ENCODE peak calls at places on chromosomes 16 and 17, in ten cellular contexts. M is A549, L is HCT116, R is SK-N-SH, K is K562, C is HepG2, Q is endothelial cell of umbilical vein, G is WTC11, S is GM12878, T is H1. B is an unnamed sample.

GRCh38 chr17:66661411-66661843 is 173.5 kb upstream of the CACNG5 start:
- DNase-seq in R (no peak), L (peak; percentile 95), T (no peak), C (no peak), Q (peak; percentile 66), M (peak; percentile 77), G (no peak), K (peak; percentile 42), S (no peak), B (peak; percentile 48)

GRCh38 chr17:73349138-73349537 is 37.3 kb upstream of the CDC42EP4 start:
- DNase-seq in T (no peak), K (no peak), G (no peak), M (no peak), C (no peak), Q (no peak), S (no peak), R (no peak), L (no peak), B (no peak)

GRCh38 chr16:28107232-28107631 is 43.7 kb upstream of the GSG1L start:
- DNase-seq in M (no peak), Q (no peak), C (no peak), R (no peak), S (no peak), T (no peak), G (no peak), K (no peak), L (no peak), B (no peak)

GRCh38 chr17:7280519-7281073 is 922 bp upstream of the SLC2A4 start:
- DNase-seq in S (peak; percentile 40), L (peak; percentile 70), M (peak; percentile 90), K (peak; percentile 78), T (peak; percentile 97), Q (peak; percentile 77), C (peak; percentile 79), G (peak; percentile 95), R (peak; percentile 84), B (peak; percentile 87)

GRCh38 chr16:50303605-50304466 is 37.5 kb downstream of the ADCY7 start:
- DNase-seq in T (peak; percentile 42), G (no peak), K (no peak), S (no peak), L (no peak), M (no peak), C (peak; percentile 80), Q (no peak), R (peak; percentile 19), B (peak; percentile 99)

GRCh38 chr17:13362341-13363122 is 239.2 kb downstream of the HS3ST3A1 start:
- DNase-seq in R (no peak), L (no peak), C (no peak), K (no peak), G (no peak), M (no peak), S (no peak), T (no peak), Q (no peak), B (no peak)

GRCh38 chr17:66925811-66926500 is 38.6 kb upstream of the CACNG4 start:
- DNase-seq in C (no peak), R (no peak), K (no peak), S (no peak), M (no peak), Q (no peak), L (no peak), T (no peak), G (no peak), B (no peak)

GRCh38 chr16:79146-80054 is 1.4 kb downstream of the MPG start:
- DNase-seq in G (no peak), K (no peak), T (no peak), S (no peak), L (no peak), M (no peak), C (no peak), Q (peak; percentile 42), R (no peak), B (peak; percentile 68)

GRCh38 chr17:32881054-32881453 is 4.1 kb upstream of the MYO1D start:
- DNase-seq in G (no peak), T (no peak), R (no peak), Q (no peak), L (no peak), M (no peak), K (no peak), S (no peak), C (no peak), B (peak; percentile 62)

GRCh38 chr16:71249399-71249798 is 18.9 kb upstream of the HYDIN start:
- DNase-seq in L (no peak), C (no peak), R (no peak), T (no peak), S (no peak), K (peak; percentile 8), M (no peak), Q (no peak), G (peak; percentile 34), B (peak; percentile 38)

GRCh38 chr16:83588070-83588469 is 219.7 kb upstream of the HSBP1 start:
- DNase-seq in S (no peak), K (no peak), L (no peak), C (no peak), M (no peak), T (no peak), G (no peak), R (no peak), Q (no peak), B (no peak)

GRCh38 chr16:83586036-83586810 is 221.6 kb upstream of the HSBP1 start:
- DNase-seq in Q (no peak), R (no peak), L (no peak), M (no peak), C (no peak), K (no peak), S (no peak), T (no peak), G (no peak), B (no peak)

DNA sequence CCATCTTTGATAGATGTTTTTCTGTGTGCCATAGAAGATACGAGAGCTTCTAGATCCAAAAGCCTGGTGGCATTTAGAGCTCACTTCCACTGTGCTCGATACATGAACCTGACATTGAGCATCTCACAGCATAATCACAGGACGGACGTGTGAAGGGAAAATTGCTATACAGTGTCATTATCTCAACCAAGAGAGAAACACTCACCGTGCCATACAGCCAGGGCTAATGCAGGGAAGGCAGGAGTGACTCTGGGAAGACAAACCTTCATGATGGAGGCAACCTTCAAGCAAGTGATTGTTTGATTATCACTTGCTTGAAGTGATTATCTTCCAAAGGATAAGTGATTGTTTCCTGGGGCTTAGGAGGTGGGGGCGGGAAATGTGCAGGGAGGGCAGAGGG is 218.2 kb upstream of the HSBP1 start:
- DNase-seq in G (no peak), Q (no peak), C (no peak), T (no peak), K (no peak), M (no peak), S (no peak), R (no peak), L (no peak), B (no peak)
- TF ChIP-seq MAX in G (no peak), Q (no peak), C (no peak), T (no peak), K (no peak), M (no peak), S (no peak), R (no peak), L (no peak), B (no peak)

DNA sequence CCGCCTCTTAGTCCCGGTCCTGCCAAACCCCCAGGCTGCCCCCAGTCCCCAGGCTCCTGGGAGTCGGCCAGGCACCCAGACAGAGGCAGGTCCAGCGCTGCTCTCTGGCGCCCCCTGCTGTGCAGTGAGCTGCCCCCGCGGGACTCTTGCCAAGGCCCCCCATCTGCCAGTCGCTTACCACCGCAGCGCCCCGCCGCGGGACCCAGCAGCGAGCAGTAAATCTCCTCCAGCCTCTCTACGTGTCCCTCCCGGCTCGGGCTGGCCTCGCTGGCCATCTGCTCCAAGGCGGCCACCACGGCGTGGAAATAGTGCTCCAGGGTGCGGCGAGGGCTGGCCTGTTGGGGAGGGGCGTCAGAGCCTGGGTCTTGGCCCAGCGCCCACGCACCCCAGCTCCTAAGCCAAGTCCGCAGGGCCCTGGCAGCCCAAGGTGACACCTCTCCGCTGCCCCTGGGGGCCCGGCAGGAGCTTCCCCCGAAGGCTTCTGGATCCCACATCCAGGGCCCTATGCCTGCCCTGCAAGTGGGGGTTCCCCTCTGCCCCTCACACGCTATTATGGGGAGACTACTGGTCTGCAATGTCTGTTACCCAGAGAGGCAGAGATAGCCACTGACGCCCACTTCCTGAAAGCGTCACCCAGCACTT is 33.7 kb upstream of the MFSD6L start:
- DNase-seq in S (no peak), G (peak; percentile 87), T (peak; percentile 95), Q (no peak), M (peak; percentile 28), C (no peak), R (peak; percentile 75), K (peak; percentile 65), L (peak; percentile 12), B (peak; percentile 30)
- TF ChIP-seq MAX in S (no peak), G (no peak), T (no peak), Q (no peak), M (no peak), C (no peak), R (no peak), K (no peak), L (no peak), B (no peak)

DNA sequence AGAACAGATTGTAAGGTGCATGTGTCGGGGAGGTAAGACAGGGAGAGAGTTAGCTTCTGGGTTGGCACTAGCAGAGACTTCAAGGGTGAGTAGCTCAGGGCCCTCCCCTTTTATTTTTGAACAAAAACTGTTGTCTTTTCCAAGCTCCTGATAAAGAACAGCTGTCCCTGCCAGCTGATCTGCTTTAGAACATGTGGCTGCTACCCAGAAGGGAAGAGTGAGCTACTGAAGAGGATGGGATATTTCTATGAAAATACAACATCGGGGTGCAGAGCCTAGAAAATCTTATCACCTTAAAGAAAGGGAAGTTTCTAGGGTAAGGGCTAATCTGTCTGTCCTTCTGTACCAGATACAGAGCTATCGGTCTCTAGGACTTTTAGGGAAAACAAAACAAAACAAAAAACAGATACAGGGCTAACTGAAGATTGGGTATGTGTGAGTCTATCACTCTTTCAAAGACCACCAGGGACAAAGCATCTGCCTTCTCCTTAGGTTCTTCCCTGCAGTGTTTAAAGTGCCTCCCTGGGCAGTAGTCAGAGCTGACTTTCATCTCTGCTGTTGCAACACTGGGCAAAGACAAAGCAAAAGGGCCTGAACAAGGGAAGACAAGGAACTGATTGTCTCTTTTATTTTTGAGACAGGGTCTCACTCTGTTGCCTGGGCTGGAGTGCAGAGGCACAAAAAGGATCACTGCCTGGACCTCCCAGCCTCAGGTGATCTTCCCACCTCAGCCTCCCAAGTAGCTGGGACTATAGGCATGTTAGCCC is 5.0 kb upstream of the DHRS13 start:
- DNase-seq in L (no peak), C (peak; percentile 43), K (no peak), G (no peak), M (no peak), S (no peak), R (no peak), Q (no peak), T (no peak), B (no peak)
- TF ChIP-seq MAX in L (no peak), C (no peak), K (no peak), G (no peak), M (no peak), S (no peak), R (no peak), Q (no peak), T (no peak), B (no peak)

DNA sequence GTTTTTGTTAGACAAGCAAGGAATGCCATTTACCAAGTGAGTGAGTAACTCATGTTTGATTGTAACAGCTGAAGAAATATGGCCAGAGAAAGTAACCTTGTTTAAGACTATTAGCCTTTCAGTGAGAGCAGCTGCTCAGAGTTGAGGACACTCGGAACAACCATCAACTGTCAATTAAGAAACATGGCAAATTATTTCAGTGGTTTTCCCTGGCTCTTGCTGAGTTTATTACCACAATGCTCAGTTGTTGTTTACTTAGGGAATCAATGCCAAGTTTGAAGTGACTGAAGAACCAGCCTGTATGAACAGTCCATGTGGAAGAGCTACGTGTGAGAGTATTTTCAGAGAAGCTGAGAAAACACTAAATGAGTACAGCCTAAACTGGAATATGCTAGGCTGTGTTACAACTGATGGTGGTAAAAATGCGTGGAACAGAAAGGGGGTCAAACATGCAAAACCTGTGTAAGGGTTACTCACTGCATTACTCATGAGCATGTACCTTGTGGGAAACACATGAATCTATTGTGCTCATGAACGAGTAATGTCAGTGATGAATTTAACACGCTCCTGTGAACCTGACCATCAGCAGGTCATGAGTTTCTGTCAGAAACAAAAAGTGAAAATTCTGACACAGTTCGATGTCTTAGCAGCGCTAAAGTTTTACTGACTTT is 33.7 kb downstream of the GNA13 start:
- DNase-seq in G (no peak), Q (peak; percentile 40), S (peak; percentile 96), C (peak; percentile 15), K (no peak), R (no peak), L (peak; percentile 32), T (no peak), M (no peak), B (no peak)
- TF ChIP-seq MAX in G (no peak), Q (no peak), S (peak; percentile 25), C (no peak), K (no peak), R (no peak), L (no peak), T (no peak), M (no peak), B (no peak)